ENCODE peak calls at places on chromosomes 7 and 10, in six cellular contexts. M is SK-N-SH, B is neural progenitor cell, F is PC-3, E is hepatocyte, Q is MM.1S. A is an unnamed sample.

GRCh38 chr7:150322114-150322832 is 882 bp upstream of the LRRC61 start:
- DNase-seq in F (no peak), M (no peak), E (no peak), Q (peak), B (no peak), A (no peak)

GRCh38 chr10:22712959-22713852 is 1.2 kb downstream of the PIP4K2A start:
- DNase-seq in E (peak), M (peak), Q (peak), B (peak), F (peak), A (peak)

GRCh38 chr10:72318383-72319262 is 36.1 kb downstream of the DNAJB12 start:
- DNase-seq in B (no peak), E (peak), F (peak), Q (no peak), M (no peak), A (no peak)

GRCh38 chr7:143384741-143385631 is 3.8 kb downstream of the ZYX start:
- DNase-seq in M (no peak), B (no peak), E (no peak), Q (no peak), F (no peak), A (no peak)

GRCh38 chr7:98870071-98870651 is 347 bp upstream of the TMEM130 start:
- DNase-seq in M (peak), B (peak), Q (peak), F (peak), E (peak), A (peak)

GRCh38 chr10:98376485-98376884 is 38.5 kb downstream of the PYROXD2 start:
- DNase-seq in Q (no peak), M (no peak), F (peak), E (no peak), B (no peak), A (no peak)

GRCh38 chr10:17001961-17002749 is 127.5 kb downstream of the CUBN start:
- DNase-seq in M (no peak), Q (peak), F (no peak), E (no peak), B (no peak), A (no peak)

GRCh38 chr10:34641147-34641912 is 173.8 kb downstream of the PARD3 start:
- DNase-seq in E (no peak), F (no peak), M (no peak), B (no peak), Q (no peak), A (no peak)

GRCh38 chr7:51310131-51310583 is 6.5 kb downstream of the COBL start:
- DNase-seq in E (no peak), B (peak), Q (no peak), M (no peak), F (no peak), A (no peak)

GRCh38 chr10:48809261-48809660 is 124.6 kb downstream of the WDFY4 start:
- DNase-seq in B (no peak), Q (no peak), M (no peak), F (no peak), E (no peak), A (no peak)

GRCh38 chr7:17580141-17580540 is 281.7 kb downstream of the AHR start:
- DNase-seq in F (peak), B (no peak), Q (no peak), E (no peak), M (no peak), A (no peak)

GRCh38 chr7:4888161-4888560 is 4.6 kb upstream of the RADIL start:
- DNase-seq in B (no peak), Q (no peak), M (no peak), E (no peak), F (peak), A (no peak)

GRCh38 chr10:15015451-15015850 is 28.3 kb upstream of the OLAH start:
- DNase-seq in M (no peak), E (no peak), Q (no peak), F (no peak), B (no peak), A (no peak)

GRCh38 chr7:87152897-87153641 is 816 bp downstream of the DMTF1 start:
- DNase-seq in F (peak), M (no peak), Q (peak), E (peak), B (peak), A (peak)
- TF ChIP-seq EZH2phosphoT487 in F (no peak), M (no peak), Q (no peak), E (no peak), B (no peak), A (no peak)

DNA sequence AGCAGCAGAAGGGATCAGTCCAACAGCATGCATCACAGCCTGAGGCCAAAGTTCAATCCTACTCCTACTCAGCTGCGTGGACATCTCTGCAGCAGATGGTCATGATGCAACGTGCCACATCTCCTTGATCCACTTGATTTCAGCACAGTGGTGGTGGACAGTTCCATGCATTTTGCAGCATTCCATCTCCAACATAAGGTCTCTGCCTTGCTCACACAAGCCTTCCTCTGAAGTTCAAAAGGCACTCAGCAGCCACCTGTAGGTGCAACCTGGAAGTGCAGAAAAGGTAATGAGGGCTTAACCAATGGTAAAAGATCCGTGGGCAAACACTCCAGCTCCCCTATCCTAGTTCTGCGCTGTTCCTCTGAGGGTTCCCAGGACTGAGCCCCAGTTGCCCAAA is 57.5 kb upstream of the CHCHD3 start:
- DNase-seq in E (peak), M (no peak), F (peak), Q (no peak), B (peak), A (peak)
- TF ChIP-seq CTCF in E (peak), M (peak), F (no peak), Q (peak), B (peak), A (peak)

DNA sequence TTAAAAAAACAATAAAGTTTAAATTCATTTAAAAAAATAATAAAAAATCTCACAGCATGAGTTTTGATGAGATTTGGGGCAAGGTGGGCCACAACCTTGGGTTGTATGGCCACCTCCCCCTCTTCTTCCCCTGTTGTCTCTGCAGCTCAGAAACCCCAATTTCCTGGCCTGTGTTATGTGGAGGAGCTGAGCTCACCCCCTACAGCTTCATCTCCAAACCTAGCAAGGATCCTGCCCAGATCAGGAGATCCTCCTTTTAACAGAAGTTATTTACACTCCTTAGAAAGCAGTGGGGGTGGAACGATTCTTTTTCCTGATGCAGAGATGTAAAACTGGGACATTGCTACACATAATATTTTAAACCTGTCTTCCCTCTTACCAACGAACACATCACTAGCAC is 6.9 kb upstream of the SH2D4B start:
- DNase-seq in F (no peak), B (no peak), E (no peak), M (no peak), Q (no peak), A (no peak)
- TF ChIP-seq EZH2phosphoT487 in F (no peak), B (no peak), E (no peak), M (no peak), Q (no peak), A (no peak)

GRCh38 chr7:29019275-29019820 is 61.2 kb upstream of the TRIL start:
- DNase-seq in Q (no peak), E (no peak), M (no peak), F (no peak), B (no peak), A (no peak)
- TF ChIP-seq CTCF in Q (no peak), E (no peak), M (no peak), F (no peak), B (no peak), A (peak)

DNA sequence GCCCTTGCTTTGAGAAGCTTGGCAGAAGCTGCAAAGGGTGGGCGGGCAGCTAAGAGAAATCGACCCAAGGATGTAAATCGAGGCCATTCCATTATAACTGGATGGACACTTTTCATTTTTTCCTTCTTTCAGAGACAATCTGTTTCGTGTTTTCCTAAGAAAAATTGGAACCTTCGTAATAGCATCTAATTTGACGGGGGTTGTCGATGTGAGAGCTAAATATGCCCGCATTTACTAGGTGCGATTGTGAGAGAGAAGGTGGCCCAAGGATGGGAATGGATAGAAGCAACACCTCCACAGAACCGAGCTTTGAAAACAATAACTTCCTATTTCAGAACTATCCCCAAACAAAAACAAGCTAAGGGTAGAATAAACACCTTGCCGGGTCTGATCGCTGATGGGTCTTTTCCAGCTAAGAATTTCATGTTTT is 848 bp upstream of the HOXA4 start:
- DNase-seq in B (no peak), M (no peak), E (no peak), F (no peak), Q (no peak), A (no peak)
- TF ChIP-seq EZH2phosphoT487 in B (no peak), M (no peak), E (no peak), F (no peak), Q (no peak), A (peak)

GRCh38 chr7:151731022-151731441 is 145.9 kb downstream of the PRKAG2 start:
- DNase-seq in Q (no peak), E (no peak), M (peak), B (peak), F (no peak), A (no peak)

GRCh38 chr7:151728746-151729145 is 148.2 kb downstream of the PRKAG2 start:
- DNase-seq in M (no peak), E (no peak), F (no peak), Q (no peak), B (no peak), A (no peak)

GRCh38 chr7:151728286-151728660 is 148.6 kb downstream of the PRKAG2 start:
- DNase-seq in M (no peak), F (no peak), Q (no peak), B (no peak), E (no peak), A (no peak)

GRCh38 chr7:151730591-151730990 is 146.3 kb downstream of the PRKAG2 start:
- DNase-seq in Q (no peak), B (no peak), F (no peak), M (no peak), E (no peak), A (no peak)

GRCh38 chr7:151729521-151729921 is 147.4 kb downstream of the PRKAG2 start:
- DNase-seq in E (no peak), F (no peak), Q (no peak), M (no peak), B (no peak), A (no peak)
- TF ChIP-seq CTCF in E (no peak), F (no peak), Q (no peak), M (no peak), B (no peak), A (no peak)